ENCODE peak calls at places on chromosomes 12 and 14, in nine cellular contexts. Y is NCI-H2081 treated with DMSO at 0.1 percent for 48 hours; T is stimulated activated CD4-positive, alpha-beta T cell treated with anti-CD3 and anti-CD28 coated beads, Interleukin-1b, Interleukin-23, amount 100 ng/mL, for 48 hours; E is KG1; W is non-pigmented ciliary epithelial cell; C is H7; M is T-cell; R is adipocyte; J is central memory CD4-positive, alpha-beta T cell. G is an unnamed sample.

GRCh38 chr14:96424104-96424989 is 32.4 kb downstream of the AK7 start:
- DNase-seq in C (peak), J (peak), T (peak), R (peak), E (peak), Y (peak), W (peak), M (no peak), G (peak)

GRCh38 chr14:21997300-21997699 is 323.7 kb upstream of the OR4E1 start:
- DNase-seq in Y (no peak), M (no peak), E (no peak), R (no peak), W (no peak), C (peak), T (peak), J (peak), G (peak)

GRCh38 chr14:61540931-61541330 is 154.4 kb upstream of the HIF1A start:
- DNase-seq in M (no peak), E (no peak), Y (no peak), C (no peak), W (no peak), R (no peak), T (no peak), J (no peak), G (no peak)

GRCh38 chr14:29856516-29856915 is 71.1 kb downstream of the PRKD1 start:
- DNase-seq in T (no peak), M (no peak), E (no peak), Y (no peak), W (no peak), J (no peak), C (no peak), R (no peak), G (no peak)

GRCh38 chr12:27551172-27551840 is 27.3 kb downstream of the PPFIBP1 start:
- DNase-seq in W (no peak), T (no peak), Y (no peak), M (no peak), R (no peak), C (no peak), J (no peak), E (no peak), G (no peak)

GRCh38 chr14:54220122-54220691 is 176.6 kb upstream of the CDKN3 start:
- DNase-seq in Y (no peak), C (peak), T (no peak), W (no peak), M (no peak), R (no peak), J (no peak), E (no peak), G (no peak)

GRCh38 chr14:92684801-92685560 is 63.4 kb downstream of the LGMN start:
- DNase-seq in R (no peak), M (no peak), Y (no peak), W (no peak), C (peak), J (no peak), T (no peak), E (no peak), G (no peak)

GRCh38 chr12:11482955-11483354 is 87.6 kb upstream of the PRB2 start:
- DNase-seq in T (no peak), J (no peak), M (no peak), E (no peak), Y (no peak), R (peak), C (no peak), W (peak), G (no peak)

G was measured in Kasumi-1.